ENCODE peak calls at places on chromosome 16, in four cellular contexts. One of them, this sample, is unnamed.

GRCh38 chr16:54370653-54371052 is 84.1 kb upstream of the IRX3 start:
- DNase-seq in K562: peak; percentile 27
- DNase-seq in GM12878: no peak
- DNase-seq in HepG2: no peak
- DNase-seq in this sample: no peak

GRCh38 chr16:73732143-73732542 is 564.5 kb upstream of the PSMD7 start:
- DNase-seq in K562: no peak
- DNase-seq in GM12878: no peak
- DNase-seq in HepG2: peak; percentile 26
- DNase-seq in this sample: no peak

GRCh38 chr16:69931631-69932030 is 19.5 kb upstream of the CLEC18A start:
- DNase-seq in K562: no peak
- DNase-seq in GM12878: no peak
- DNase-seq in HepG2: no peak
- DNase-seq in this sample: no peak

GRCh38 chr16:21088646-21089538 is 61.8 kb downstream of the DNAH3 start:
- DNase-seq in K562: no peak
- DNase-seq in GM12878: no peak
- DNase-seq in HepG2: no peak
- DNase-seq in this sample: no peak

GRCh38 chr16:725463-726187 is 618 bp downstream of the CCDC78 start:
- DNase-seq in K562: no peak
- DNase-seq in GM12878: no peak
- DNase-seq in HepG2: no peak
- DNase-seq in this sample: no peak

GRCh38 chr16:17696696-17697095 is 225.9 kb upstream of the XYLT1 start:
- DNase-seq in K562: no peak
- DNase-seq in GM12878: no peak
- DNase-seq in HepG2: no peak
- DNase-seq in this sample: no peak

GRCh38 chr16:964696-965395 is 5.9 kb downstream of the LMF1 start:
- DNase-seq in K562: no peak
- DNase-seq in GM12878: no peak
- DNase-seq in HepG2: no peak
- DNase-seq in this sample: no peak

GRCh38 chr16:85231959-85232358 is 119.7 kb upstream of the CIBAR2 start:
- DNase-seq in K562: no peak
- DNase-seq in GM12878: no peak
- DNase-seq in HepG2: no peak
- DNase-seq in this sample: no peak

GRCh38 chr16:70377782-70378181 is 31.1 kb downstream of the DDX19A start:
- DNase-seq in K562: no peak
- DNase-seq in GM12878: no peak
- DNase-seq in HepG2: no peak
- DNase-seq in this sample: no peak

GRCh38 chr16:5228369-5228768 is 130.8 kb upstream of the EEF2KMT start:
- DNase-seq in K562: no peak
- DNase-seq in GM12878: no peak
- DNase-seq in HepG2: no peak
- DNase-seq in this sample: no peak

GRCh38 chr16:75110637-75111513 is 5.7 kb downstream of the LDHD start:
- DNase-seq in K562: peak; percentile 87
- DNase-seq in GM12878: peak; percentile 62
- DNase-seq in HepG2: peak; percentile 80
- DNase-seq in this sample: peak; percentile 90

GRCh38 chr16:85471469-85472431 is 141.4 kb upstream of the GSE1 start:
- DNase-seq in K562: no peak
- DNase-seq in GM12878: no peak
- DNase-seq in HepG2: no peak
- DNase-seq in this sample: no peak

GRCh38 chr16:77211880-77212735 is 12.9 kb downstream of the SYCE1L start:
- DNase-seq in K562: peak; percentile 87
- DNase-seq in GM12878: no peak
- DNase-seq in HepG2: no peak
- DNase-seq in this sample: peak; percentile 86

GRCh38 chr16:78984887-78985464 is 615.6 kb downstream of the MAF start:
- DNase-seq in K562: no peak
- DNase-seq in GM12878: no peak
- DNase-seq in HepG2: peak; percentile 74
- DNase-seq in this sample: no peak

GRCh38 chr16:83847371-83848225 is 39.8 kb downstream of the HSBP1 start:
- DNase-seq in K562: no peak
- DNase-seq in GM12878: no peak
- DNase-seq in HepG2: no peak
- DNase-seq in this sample: no peak

GRCh38 chr16:82943371-82943770 is 316.6 kb downstream of the CDH13 start:
- DNase-seq in K562: no peak
- DNase-seq in GM12878: no peak
- DNase-seq in HepG2: no peak
- DNase-seq in this sample: no peak

GRCh38 chr16:81956213-81956948 is 54.9 kb downstream of the SDR42E1 start:
- DNase-seq in K562: no peak
- DNase-seq in GM12878: no peak
- DNase-seq in HepG2: no peak
- DNase-seq in this sample: no peak

GRCh38 chr16:74651841-74652240 is 14.8 kb downstream of the RFWD3 start:
- DNase-seq in K562: no peak
- DNase-seq in GM12878: no peak
- DNase-seq in HepG2: no peak
- DNase-seq in this sample: no peak

GRCh38 chr16:73125860-73126259 is 77.9 kb upstream of the ZFHX3 start:
- DNase-seq in K562: no peak
- DNase-seq in GM12878: no peak
- DNase-seq in HepG2: no peak
- DNase-seq in this sample: no peak

GRCh38 chr16:85399583-85400284 is 213.4 kb upstream of the GSE1 start:
- DNase-seq in K562: no peak
- DNase-seq in GM12878: no peak
- DNase-seq in HepG2: no peak
- DNase-seq in this sample: no peak

GRCh38 chr16:73020409-73020884 is 27.5 kb downstream of the ZFHX3 start:
- DNase-seq in K562: no peak
- DNase-seq in GM12878: no peak
- DNase-seq in HepG2: peak; percentile 92
- DNase-seq in this sample: peak; percentile 84

GRCh38 chr16:70804153-70804728 is 3.3 kb upstream of the VAC14 start:
- DNase-seq in K562: no peak
- DNase-seq in GM12878: no peak
- DNase-seq in HepG2: no peak
- DNase-seq in this sample: peak; percentile 37

GRCh38 chr16:1778200-1779179 is 3.9 kb downstream of the SPSB3 start:
- DNase-seq in K562: no peak
- DNase-seq in GM12878: no peak
- DNase-seq in HepG2: no peak
- DNase-seq in this sample: no peak

GRCh38 chr16:27972500-27972899 is 91.0 kb downstream of the GSG1L start:
- DNase-seq in K562: peak; percentile 40
- DNase-seq in GM12878: peak; percentile 17
- DNase-seq in HepG2: peak; percentile 51
- DNase-seq in this sample: peak; percentile 72

GRCh38 chr16:29737713-29738112 is 8.1 kb downstream of the C16orf54 start:
- DNase-seq in K562: no peak
- DNase-seq in GM12878: no peak
- DNase-seq in HepG2: no peak
- DNase-seq in this sample: no peak

GRCh38 chr16:12062343-12063003 is 85.9 kb downstream of the SNX29 start:
- DNase-seq in K562: no peak
- DNase-seq in GM12878: no peak
- DNase-seq in HepG2: no peak
- DNase-seq in this sample: no peak

GRCh38 chr16:12063435-12063834 is 86.9 kb downstream of the SNX29 start:
- DNase-seq in K562: no peak
- DNase-seq in GM12878: no peak
- DNase-seq in HepG2: no peak
- DNase-seq in this sample: no peak

GRCh38 chr16:12060751-12061150 is 84.2 kb downstream of the SNX29 start:
- DNase-seq in K562: no peak
- DNase-seq in GM12878: peak; percentile 21
- DNase-seq in HepG2: no peak
- DNase-seq in this sample: no peak

GRCh38 chr16:12063004-12063395 is 86.5 kb downstream of the SNX29 start:
- DNase-seq in K562: no peak
- DNase-seq in GM12878: no peak
- DNase-seq in HepG2: no peak
- DNase-seq in this sample: no peak

DNA sequence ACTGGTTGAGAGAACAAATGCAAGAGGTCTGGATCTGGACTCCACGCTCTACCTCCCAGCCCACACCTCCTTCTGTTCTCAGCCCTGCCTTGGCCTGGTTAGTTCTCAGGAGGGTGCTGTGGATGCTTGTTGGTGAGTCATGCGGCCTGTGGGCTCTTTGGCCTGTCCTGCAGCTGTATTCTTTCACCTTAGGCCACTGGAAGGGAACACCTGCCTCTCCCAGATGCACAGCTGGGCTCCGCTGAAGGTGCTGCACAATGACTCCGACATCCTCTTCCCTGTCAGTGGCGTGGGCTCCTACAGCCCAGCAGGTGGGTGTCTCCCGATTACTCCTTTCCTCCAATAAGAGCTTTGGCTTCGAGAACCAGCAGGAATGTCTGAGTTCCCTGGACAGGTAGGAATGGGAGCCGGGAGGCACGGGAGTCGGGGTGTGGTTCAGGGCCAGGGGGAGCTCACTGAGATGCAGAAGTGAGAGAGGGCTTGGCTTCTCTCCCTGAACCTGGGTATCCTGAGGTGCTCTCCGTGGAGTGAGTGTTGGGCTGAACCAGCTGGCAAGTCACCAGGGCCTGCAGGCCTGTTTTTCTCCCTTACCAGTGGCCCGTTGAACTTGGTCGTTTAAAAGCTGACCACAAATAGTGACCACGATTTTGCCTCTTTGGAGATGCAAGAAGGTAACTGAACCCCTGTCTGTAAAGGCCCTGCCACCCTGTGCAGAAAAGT is 85.0 kb downstream of the SNX29 start:
- DNase-seq in K562: no peak
- DNase-seq in GM12878: no peak
- DNase-seq in HepG2: no peak
- DNase-seq in this sample: no peak
- TF ChIP-seq CHD2 in K562: no peak
- TF ChIP-seq CHD2 in GM12878: no peak
- TF ChIP-seq CHD2 in HepG2: no peak
- TF ChIP-seq CHD2 in this sample: no peak

GRCh38 chr16:24721830-24722238 is 7.6 kb upstream of the TNRC6A start:
- DNase-seq in K562: no peak
- DNase-seq in GM12878: no peak
- DNase-seq in HepG2: no peak
- DNase-seq in this sample: no peak
- TF ChIP-seq MYC in K562: no peak
- TF ChIP-seq MYC in GM12878: no peak
- TF ChIP-seq MYC in HepG2: no peak
- TF ChIP-seq MYC in this sample: no peak

GRCh38 chr16:86739178-86739577 is 160.8 kb downstream of the FOXL1 start:
- DNase-seq in K562: no peak
- DNase-seq in GM12878: no peak
- DNase-seq in HepG2: no peak
- DNase-seq in this sample: no peak
- TF ChIP-seq CHD2 in K562: no peak
- TF ChIP-seq CHD2 in GM12878: no peak
- TF ChIP-seq CHD2 in HepG2: no peak
- TF ChIP-seq CHD2 in this sample: no peak

DNA sequence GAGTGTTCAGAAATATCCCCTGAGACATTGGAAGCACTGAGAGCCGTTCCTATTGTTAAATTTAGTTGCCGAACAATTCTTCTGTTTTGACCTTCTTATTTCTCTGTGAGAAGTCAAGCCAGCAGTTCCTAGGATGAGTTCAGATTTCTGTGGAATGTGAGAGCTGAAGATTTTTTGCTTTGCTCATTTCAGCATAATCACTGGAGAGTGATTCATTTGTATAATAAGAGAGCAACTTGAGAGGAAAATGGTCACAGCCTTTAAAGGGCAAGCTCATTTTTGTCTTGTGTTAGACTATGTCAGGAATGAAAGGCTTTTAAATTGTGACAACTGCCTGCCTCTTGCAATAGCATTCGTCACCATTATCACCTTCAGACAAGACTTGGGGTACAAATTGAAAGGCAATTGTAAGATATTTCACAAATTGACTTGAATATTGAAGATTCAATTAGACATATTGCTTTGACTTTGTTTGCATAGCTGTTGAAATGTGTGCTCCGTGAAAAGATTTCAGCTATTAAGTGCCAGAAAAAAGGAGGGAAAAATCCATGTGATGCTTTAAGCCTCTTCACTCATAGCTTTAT is 900.0 kb upstream of the GOT2 start:
- DNase-seq in K562: no peak
- DNase-seq in GM12878: no peak
- DNase-seq in HepG2: no peak
- DNase-seq in this sample: peak; percentile 6
- TF ChIP-seq MYC in K562: no peak
- TF ChIP-seq MYC in GM12878: no peak
- TF ChIP-seq MYC in HepG2: no peak
- TF ChIP-seq MYC in this sample: no peak

GRCh38 chr16:22122239-22122638 is 29.9 kb downstream of the VWA3A start:
- DNase-seq in K562: no peak
- DNase-seq in GM12878: no peak
- DNase-seq in HepG2: no peak
- DNase-seq in this sample: no peak

GRCh38 chr16:22123759-22124490 is 31.6 kb downstream of the VWA3A start:
- DNase-seq in K562: peak; percentile 30
- DNase-seq in GM12878: no peak
- DNase-seq in HepG2: no peak
- DNase-seq in this sample: peak; percentile 17

GRCh38 chr16:22120440-22120839 is 28.1 kb downstream of the VWA3A start:
- DNase-seq in K562: peak; percentile 28
- DNase-seq in GM12878: no peak
- DNase-seq in HepG2: no peak
- DNase-seq in this sample: no peak

GRCh38 chr16:22124583-22125284 is 32.4 kb downstream of the VWA3A start:
- DNase-seq in K562: no peak
- DNase-seq in GM12878: no peak
- DNase-seq in HepG2: no peak
- DNase-seq in this sample: no peak

DNA sequence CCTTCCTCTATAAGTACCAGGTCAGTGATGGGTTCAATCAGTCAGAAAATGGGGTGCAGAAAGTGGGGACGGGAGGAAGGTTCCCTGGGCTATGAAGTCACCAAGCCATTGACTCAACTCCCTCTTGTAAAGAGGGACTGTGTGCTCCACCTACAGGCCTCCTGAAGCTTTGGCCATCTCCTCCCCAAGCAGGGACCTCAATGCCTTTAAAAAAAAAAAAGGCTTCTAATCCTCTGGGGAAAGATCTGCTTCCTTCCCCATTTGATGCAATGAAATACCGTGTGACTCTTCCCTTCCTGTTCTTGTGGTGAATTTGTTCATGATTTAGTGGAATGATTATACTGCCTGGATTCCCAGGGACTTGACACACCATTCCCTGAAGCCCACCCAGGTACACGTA is 30.8 kb downstream of the VWA3A start:
- DNase-seq in K562: no peak
- DNase-seq in GM12878: no peak
- DNase-seq in HepG2: no peak
- DNase-seq in this sample: peak; percentile 31
- TF ChIP-seq CHD2 in K562: no peak
- TF ChIP-seq CHD2 in GM12878: no peak
- TF ChIP-seq CHD2 in HepG2: no peak
- TF ChIP-seq CHD2 in this sample: no peak